ENCODE peak calls at places on chromosomes 5 and 9, in seven cellular contexts. One of them, this sample, is unnamed.

GRCh38 chr9:3740690-3741419 is 215.1 kb upstream of the RFX3 start:
- DNase-seq in IMR-90: peak; percentile 10
- DNase-seq in mesenchymal stem cell: no peak
- DNase-seq in neuronal stem cell: no peak
- DNase-seq in GM23338: no peak
- DNase-seq in SK-N-SH: no peak
- DNase-seq in PC-3: peak; percentile 79
- DNase-seq in this sample: peak; percentile 66

GRCh38 chr5:17910318-17910717 is 276.1 kb downstream of the TAF11L14 start:
- DNase-seq in IMR-90: peak; percentile 20
- DNase-seq in mesenchymal stem cell: no peak
- DNase-seq in neuronal stem cell: no peak
- DNase-seq in GM23338: peak; percentile 8
- DNase-seq in SK-N-SH: no peak
- DNase-seq in PC-3: peak; percentile 91
- DNase-seq in this sample: peak; percentile 2

GRCh38 chr9:137690939-137691647 is 72.3 kb downstream of the EHMT1 start:
- DNase-seq in IMR-90: no peak
- DNase-seq in mesenchymal stem cell: no peak
- DNase-seq in neuronal stem cell: no peak
- DNase-seq in GM23338: no peak
- DNase-seq in SK-N-SH: no peak
- DNase-seq in PC-3: no peak
- DNase-seq in this sample: no peak

GRCh38 chr5:101174981-101175380 is 271.9 kb upstream of the ST8SIA4 start:
- DNase-seq in IMR-90: no peak
- DNase-seq in mesenchymal stem cell: no peak
- DNase-seq in neuronal stem cell: no peak
- DNase-seq in GM23338: no peak
- DNase-seq in SK-N-SH: no peak
- DNase-seq in PC-3: peak; percentile 11
- DNase-seq in this sample: no peak

GRCh38 chr9:134327671-134328231 is 1.5 kb downstream of the RXRA start:
- DNase-seq in IMR-90: no peak
- DNase-seq in mesenchymal stem cell: peak; percentile 41
- DNase-seq in neuronal stem cell: no peak
- DNase-seq in GM23338: no peak
- DNase-seq in SK-N-SH: no peak
- DNase-seq in PC-3: no peak
- DNase-seq in this sample: peak; percentile 50

GRCh38 chr5:53560028-53560427 is 411 bp upstream of the NDUFS4 start:
- DNase-seq in IMR-90: no peak
- DNase-seq in mesenchymal stem cell: no peak
- DNase-seq in neuronal stem cell: no peak
- DNase-seq in GM23338: no peak
- DNase-seq in SK-N-SH: peak; percentile 5
- DNase-seq in PC-3: peak; percentile 4
- DNase-seq in this sample: no peak

GRCh38 chr5:132408456-132408855 is 38.9 kb downstream of the SLC22A5 start:
- DNase-seq in IMR-90: no peak
- DNase-seq in mesenchymal stem cell: no peak
- DNase-seq in neuronal stem cell: no peak
- DNase-seq in GM23338: no peak
- DNase-seq in SK-N-SH: no peak
- DNase-seq in PC-3: no peak
- DNase-seq in this sample: no peak

GRCh38 chr5:158205992-158206391 is 347.0 kb upstream of the CLINT1 start:
- DNase-seq in IMR-90: no peak
- DNase-seq in mesenchymal stem cell: no peak
- DNase-seq in neuronal stem cell: no peak
- DNase-seq in GM23338: no peak
- DNase-seq in SK-N-SH: peak; percentile 45
- DNase-seq in PC-3: no peak
- DNase-seq in this sample: no peak

GRCh38 chr9:107491081-107492053 is 1.8 kb upstream of the KLF4 start:
- DNase-seq in IMR-90: no peak
- DNase-seq in mesenchymal stem cell: peak; percentile 71
- DNase-seq in neuronal stem cell: no peak
- DNase-seq in GM23338: peak; percentile 53
- DNase-seq in SK-N-SH: no peak
- DNase-seq in PC-3: no peak
- DNase-seq in this sample: peak; percentile 53

GRCh38 chr5:87541033-87541432 is 128.3 kb upstream of the CCNH start:
- DNase-seq in IMR-90: peak; percentile 33
- DNase-seq in mesenchymal stem cell: peak; percentile 24
- DNase-seq in neuronal stem cell: peak; percentile 23
- DNase-seq in GM23338: peak; percentile 62
- DNase-seq in SK-N-SH: peak; percentile 19
- DNase-seq in PC-3: peak; percentile 90
- DNase-seq in this sample: peak; percentile 76

GRCh38 chr5:64207978-64208377 is 42.3 kb downstream of the RNF180 start:
- DNase-seq in IMR-90: peak; percentile 3
- DNase-seq in mesenchymal stem cell: peak; percentile 14
- DNase-seq in neuronal stem cell: no peak
- DNase-seq in GM23338: peak; percentile 29
- DNase-seq in SK-N-SH: no peak
- DNase-seq in PC-3: peak; percentile 70
- DNase-seq in this sample: peak; percentile 44

GRCh38 chr5:121006206-121006605 is 542.1 kb downstream of the PRR16 start:
- DNase-seq in IMR-90: peak; percentile 0
- DNase-seq in mesenchymal stem cell: no peak
- DNase-seq in neuronal stem cell: no peak
- DNase-seq in GM23338: no peak
- DNase-seq in SK-N-SH: no peak
- DNase-seq in PC-3: no peak
- DNase-seq in this sample: peak; percentile 8

GRCh38 chr5:96880402-96881164 is 4.3 kb downstream of the ERAP2 start:
- DNase-seq in IMR-90: peak; percentile 87
- DNase-seq in mesenchymal stem cell: peak; percentile 74
- DNase-seq in neuronal stem cell: no peak
- DNase-seq in GM23338: no peak
- DNase-seq in SK-N-SH: no peak
- DNase-seq in PC-3: peak; percentile 77
- DNase-seq in this sample: peak; percentile 86

GRCh38 chr9:112377087-112377486 is 2.8 kb upstream of the HSDL2 start:
- DNase-seq in IMR-90: no peak
- DNase-seq in mesenchymal stem cell: no peak
- DNase-seq in neuronal stem cell: no peak
- DNase-seq in GM23338: no peak
- DNase-seq in SK-N-SH: no peak
- DNase-seq in PC-3: no peak
- DNase-seq in this sample: no peak

GRCh38 chr9:26271495-26272122 is 593.4 kb upstream of the TUSC1 start:
- DNase-seq in IMR-90: no peak
- DNase-seq in mesenchymal stem cell: no peak
- DNase-seq in neuronal stem cell: no peak
- DNase-seq in GM23338: no peak
- DNase-seq in SK-N-SH: no peak
- DNase-seq in PC-3: no peak
- DNase-seq in this sample: no peak

GRCh38 chr5:139806111-139806510 is 10.5 kb downstream of the PSD2 start:
- DNase-seq in IMR-90: no peak
- DNase-seq in mesenchymal stem cell: no peak
- DNase-seq in neuronal stem cell: no peak
- DNase-seq in GM23338: no peak
- DNase-seq in SK-N-SH: no peak
- DNase-seq in PC-3: no peak
- DNase-seq in this sample: no peak

DNA sequence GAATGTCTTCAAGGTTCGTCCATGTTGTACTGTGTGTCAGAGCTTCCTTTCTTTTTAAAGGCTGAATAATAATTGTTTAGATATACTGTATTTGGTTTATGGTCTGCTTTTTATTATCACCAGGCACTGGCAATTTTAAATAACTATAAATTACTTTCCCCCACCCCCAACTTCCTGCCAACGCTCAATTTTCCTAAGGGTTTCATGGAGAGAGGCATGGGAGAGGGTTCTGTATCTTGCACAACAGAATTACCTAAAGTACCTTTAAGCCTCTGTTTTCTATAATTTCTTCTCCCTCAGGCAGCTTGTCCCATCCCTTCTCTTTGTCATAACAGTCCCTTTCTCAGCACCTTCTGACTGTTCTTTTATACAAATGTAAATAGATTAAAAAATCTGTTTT is 10.4 kb downstream of the PSAT1 start:
- DNase-seq in IMR-90: no peak
- DNase-seq in mesenchymal stem cell: no peak
- DNase-seq in neuronal stem cell: no peak
- DNase-seq in GM23338: no peak
- DNase-seq in SK-N-SH: peak; percentile 49
- DNase-seq in PC-3: no peak
- DNase-seq in this sample: no peak
- H3K36me3 ChIP-seq in IMR-90: peaks cover 55% of the 10 kb centered on the region
- H3K36me3 ChIP-seq in mesenchymal stem cell: no peaks in the 10 kb centered on the region
- H3K36me3 ChIP-seq in neuronal stem cell: peaks cover 64% of the 10 kb centered on the region
- H3K36me3 ChIP-seq in GM23338: peaks cover 95% of the 10 kb centered on the region
- H3K36me3 ChIP-seq in SK-N-SH: peaks cover 24% of the 10 kb centered on the region
- H3K36me3 ChIP-seq in PC-3: peaks cover 9% of the 10 kb centered on the region
- H3K36me3 ChIP-seq in this sample: peaks cover 63% of the 10 kb centered on the region

GRCh38 chr5:148384389-148384756 is 615 bp downstream of the FBXO38 start:
- DNase-seq in IMR-90: no peak
- DNase-seq in mesenchymal stem cell: no peak
- DNase-seq in neuronal stem cell: no peak
- DNase-seq in GM23338: peak; percentile 17
- DNase-seq in SK-N-SH: peak; percentile 14
- DNase-seq in PC-3: no peak
- DNase-seq in this sample: peak; percentile 49
- H2AFZ ChIP-seq in IMR-90: peak overlapping the region; percentile 89
- H2AFZ ChIP-seq in mesenchymal stem cell: no peak overlapping the region
- H2AFZ ChIP-seq in neuronal stem cell: peak overlapping the region; percentile 77
- H2AFZ ChIP-seq in GM23338: peak overlapping the region; percentile 11
- H2AFZ ChIP-seq in SK-N-SH: peak overlapping the region; percentile 49
- H2AFZ ChIP-seq in PC-3: peak overlapping the region; percentile 91
- H2AFZ ChIP-seq in this sample: peak overlapping the region; percentile 99

GRCh38 chr5:149408252-149409099 is 29.4 kb upstream of the IL17B start:
- DNase-seq in IMR-90: no peak
- DNase-seq in mesenchymal stem cell: peak; percentile 34
- DNase-seq in neuronal stem cell: no peak
- DNase-seq in GM23338: no peak
- DNase-seq in SK-N-SH: no peak
- DNase-seq in PC-3: no peak
- DNase-seq in this sample: no peak

GRCh38 chr5:149406203-149406978 is 27.3 kb upstream of the IL17B start:
- DNase-seq in IMR-90: peak; percentile 94
- DNase-seq in mesenchymal stem cell: peak; percentile 87
- DNase-seq in neuronal stem cell: no peak
- DNase-seq in GM23338: peak; percentile 79
- DNase-seq in SK-N-SH: peak; percentile 83
- DNase-seq in PC-3: no peak
- DNase-seq in this sample: peak; percentile 86

GRCh38 chr5:149409268-149409948 is 30.3 kb upstream of the IL17B start:
- DNase-seq in IMR-90: no peak
- DNase-seq in mesenchymal stem cell: peak; percentile 43
- DNase-seq in neuronal stem cell: no peak
- DNase-seq in GM23338: peak; percentile 61
- DNase-seq in SK-N-SH: no peak
- DNase-seq in PC-3: no peak
- DNase-seq in this sample: no peak

GRCh38 chr5:149406979-149407306 is 27.9 kb upstream of the IL17B start:
- DNase-seq in IMR-90: no peak
- DNase-seq in mesenchymal stem cell: no peak
- DNase-seq in neuronal stem cell: no peak
- DNase-seq in GM23338: no peak
- DNase-seq in SK-N-SH: no peak
- DNase-seq in PC-3: no peak
- DNase-seq in this sample: no peak

GRCh38 chr5:149407331-149408251 is 28.5 kb upstream of the IL17B start:
- DNase-seq in IMR-90: no peak
- DNase-seq in mesenchymal stem cell: peak; percentile 56
- DNase-seq in neuronal stem cell: no peak
- DNase-seq in GM23338: no peak
- DNase-seq in SK-N-SH: no peak
- DNase-seq in PC-3: no peak
- DNase-seq in this sample: peak; percentile 62
- H3K36me3 ChIP-seq in IMR-90: peaks cover 40% of the 10 kb centered on the region
- H3K36me3 ChIP-seq in mesenchymal stem cell: no peaks in the 10 kb centered on the region
- H3K36me3 ChIP-seq in neuronal stem cell: no peaks in the 10 kb centered on the region
- H3K36me3 ChIP-seq in GM23338: no peaks in the 10 kb centered on the region
- H3K36me3 ChIP-seq in SK-N-SH: peaks cover 12% of the 10 kb centered on the region
- H3K36me3 ChIP-seq in PC-3: no peaks in the 10 kb centered on the region
- H3K36me3 ChIP-seq in this sample: no peaks in the 10 kb centered on the region

GRCh38 chr9:69325409-69326212 is 596 bp downstream of the ENTREP1 start:
- DNase-seq in IMR-90: no peak
- DNase-seq in mesenchymal stem cell: no peak
- DNase-seq in neuronal stem cell: no peak
- DNase-seq in GM23338: peak; percentile 60
- DNase-seq in SK-N-SH: peak; percentile 70
- DNase-seq in PC-3: no peak
- DNase-seq in this sample: peak; percentile 32

GRCh38 chr9:69326261-69326660 is 1.2 kb downstream of the ENTREP1 start:
- DNase-seq in IMR-90: no peak
- DNase-seq in mesenchymal stem cell: no peak
- DNase-seq in neuronal stem cell: no peak
- DNase-seq in GM23338: peak; percentile 34
- DNase-seq in SK-N-SH: peak; percentile 13
- DNase-seq in PC-3: no peak
- DNase-seq in this sample: no peak

GRCh38 chr9:69322256-69322655 is 2.8 kb upstream of the ENTREP1 start:
- DNase-seq in IMR-90: no peak
- DNase-seq in mesenchymal stem cell: no peak
- DNase-seq in neuronal stem cell: no peak
- DNase-seq in GM23338: no peak
- DNase-seq in SK-N-SH: no peak
- DNase-seq in PC-3: no peak
- DNase-seq in this sample: no peak

GRCh38 chr9:69323886-69324285 is 1.1 kb upstream of the ENTREP1 start:
- DNase-seq in IMR-90: no peak
- DNase-seq in mesenchymal stem cell: no peak
- DNase-seq in neuronal stem cell: no peak
- DNase-seq in GM23338: no peak
- DNase-seq in SK-N-SH: no peak
- DNase-seq in PC-3: no peak
- DNase-seq in this sample: no peak

DNA sequence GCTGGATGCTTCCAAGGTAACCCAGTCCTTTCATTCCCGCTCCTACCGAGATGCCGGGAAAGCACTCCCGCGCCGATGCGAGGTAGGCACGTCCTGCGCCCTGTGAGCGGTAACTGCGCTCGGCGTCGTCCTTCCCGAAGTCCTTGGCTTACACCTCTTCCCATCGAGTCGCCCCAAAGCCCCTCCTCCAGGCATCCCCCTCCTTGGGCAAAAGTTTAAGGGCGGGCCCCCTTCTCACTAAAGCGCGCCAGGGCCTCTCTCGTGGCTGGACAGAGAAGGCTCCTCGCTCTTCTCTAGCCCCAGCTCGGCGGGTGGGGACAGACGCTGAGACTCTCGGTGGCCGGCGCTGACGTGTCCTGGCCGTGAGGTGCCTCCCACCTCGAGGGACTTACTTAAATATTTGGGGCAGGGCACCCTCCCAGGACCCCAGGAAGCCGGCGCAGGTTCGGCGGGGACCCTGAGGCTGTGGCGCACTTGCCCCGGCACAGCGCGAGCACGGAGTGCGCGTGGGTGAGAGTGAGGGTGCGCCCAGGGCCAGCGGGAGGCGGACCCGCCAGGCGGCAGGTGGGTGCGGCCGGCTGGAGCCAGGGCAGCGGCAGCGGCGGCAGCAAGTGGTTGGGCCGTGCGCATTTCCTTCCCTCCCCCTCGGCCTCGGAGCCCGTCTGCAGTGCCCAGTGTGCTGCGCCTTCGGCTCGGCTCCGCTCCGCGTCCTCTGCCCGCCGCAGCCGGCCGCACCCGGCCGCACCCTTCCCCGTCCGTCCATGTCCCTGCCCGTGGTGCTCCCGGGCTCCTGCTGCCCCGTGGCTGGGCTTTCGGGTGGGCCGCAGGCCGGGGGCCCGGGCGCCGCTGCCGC is at the start of gene ENTREP1:
- DNase-seq in IMR-90: no peak
- DNase-seq in mesenchymal stem cell: peak; percentile 4
- DNase-seq in neuronal stem cell: peak; percentile 42
- DNase-seq in GM23338: peak; percentile 85
- DNase-seq in SK-N-SH: peak; percentile 73
- DNase-seq in PC-3: peak; percentile 52
- DNase-seq in this sample: peak; percentile 44
- H2AFZ ChIP-seq in IMR-90: peak within 1 kb of the TSS; percentile 80
- H2AFZ ChIP-seq in mesenchymal stem cell: peak within 1 kb of the TSS; percentile 69
- H2AFZ ChIP-seq in neuronal stem cell: peak within 1 kb of the TSS; percentile 85
- H2AFZ ChIP-seq in GM23338: peak within 1 kb of the TSS; percentile 85
- H2AFZ ChIP-seq in SK-N-SH: no peak within 1 kb of the TSS
- H2AFZ ChIP-seq in PC-3: peak within 1 kb of the TSS; percentile 82
- H2AFZ ChIP-seq in this sample: peak within 1 kb of the TSS; percentile 43